ENCODE peak calls at places on chromosomes 16 and 17, in six cellular contexts. One of them, this sample, is unnamed.

GRCh38 chr16:70522216-70523000 is 946 bp downstream of the COG4 start:
- DNase-seq in BE2C: no peak
- DNase-seq in stimulated activated CD4-positive, alpha-beta T cell treated with anti-CD3 and anti-CD28 coated beads, Interleukin-1b, Interleukin-23, amount 100 ng/mL, for 24 hours: no peak
- DNase-seq in naive thymus-derived CD4-positive, alpha-beta T cell: no peak
- DNase-seq in lower lobe of right lung: no peak
- DNase-seq in NCI-H1105: no peak
- DNase-seq in this sample: no peak

GRCh38 chr17:81578561-81579225 is 26.5 kb upstream of the FAAP100 start:
- DNase-seq in BE2C: no peak
- DNase-seq in stimulated activated CD4-positive, alpha-beta T cell treated with anti-CD3 and anti-CD28 coated beads, Interleukin-1b, Interleukin-23, amount 100 ng/mL, for 24 hours: no peak
- DNase-seq in naive thymus-derived CD4-positive, alpha-beta T cell: no peak
- DNase-seq in lower lobe of right lung: no peak
- DNase-seq in NCI-H1105: no peak
- DNase-seq in this sample: no peak

GRCh38 chr17:80971704-80972304 is 19.8 kb upstream of the CHMP6 start:
- DNase-seq in BE2C: peak; percentile 12
- DNase-seq in stimulated activated CD4-positive, alpha-beta T cell treated with anti-CD3 and anti-CD28 coated beads, Interleukin-1b, Interleukin-23, amount 100 ng/mL, for 24 hours: no peak
- DNase-seq in naive thymus-derived CD4-positive, alpha-beta T cell: no peak
- DNase-seq in lower lobe of right lung: no peak
- DNase-seq in NCI-H1105: no peak
- DNase-seq in this sample: no peak

GRCh38 chr16:4846503-4846900 is 586 bp downstream of the GLYR1 start:
- DNase-seq in BE2C: peak; percentile 76
- DNase-seq in stimulated activated CD4-positive, alpha-beta T cell treated with anti-CD3 and anti-CD28 coated beads, Interleukin-1b, Interleukin-23, amount 100 ng/mL, for 24 hours: no peak
- DNase-seq in naive thymus-derived CD4-positive, alpha-beta T cell: peak; percentile 25
- DNase-seq in lower lobe of right lung: peak; percentile 73
- DNase-seq in NCI-H1105: no peak
- DNase-seq in this sample: peak; percentile 65

GRCh38 chr17:36544049-36544319 is 735 bp upstream of the GGNBP2 start:
- DNase-seq in BE2C: peak; percentile 31
- DNase-seq in stimulated activated CD4-positive, alpha-beta T cell treated with anti-CD3 and anti-CD28 coated beads, Interleukin-1b, Interleukin-23, amount 100 ng/mL, for 24 hours: no peak
- DNase-seq in naive thymus-derived CD4-positive, alpha-beta T cell: no peak
- DNase-seq in lower lobe of right lung: peak; percentile 61
- DNase-seq in NCI-H1105: peak; percentile 0
- DNase-seq in this sample: no peak

GRCh38 chr16:56399492-56399891 is 25.9 kb downstream of the AMFR start:
- DNase-seq in BE2C: no peak
- DNase-seq in stimulated activated CD4-positive, alpha-beta T cell treated with anti-CD3 and anti-CD28 coated beads, Interleukin-1b, Interleukin-23, amount 100 ng/mL, for 24 hours: no peak
- DNase-seq in naive thymus-derived CD4-positive, alpha-beta T cell: no peak
- DNase-seq in lower lobe of right lung: no peak
- DNase-seq in NCI-H1105: no peak
- DNase-seq in this sample: no peak

GRCh38 chr17:48612854-48613691 is 2.0 kb downstream of the HOXB8 start:
- DNase-seq in BE2C: peak; percentile 52
- DNase-seq in stimulated activated CD4-positive, alpha-beta T cell treated with anti-CD3 and anti-CD28 coated beads, Interleukin-1b, Interleukin-23, amount 100 ng/mL, for 24 hours: no peak
- DNase-seq in naive thymus-derived CD4-positive, alpha-beta T cell: no peak
- DNase-seq in lower lobe of right lung: no peak
- DNase-seq in NCI-H1105: no peak
- DNase-seq in this sample: no peak

GRCh38 chr16:82639666-82640336 is 13.0 kb downstream of the CDH13 start:
- DNase-seq in BE2C: peak; percentile 41
- DNase-seq in stimulated activated CD4-positive, alpha-beta T cell treated with anti-CD3 and anti-CD28 coated beads, Interleukin-1b, Interleukin-23, amount 100 ng/mL, for 24 hours: peak; percentile 33
- DNase-seq in naive thymus-derived CD4-positive, alpha-beta T cell: peak; percentile 19
- DNase-seq in lower lobe of right lung: peak; percentile 59
- DNase-seq in NCI-H1105: no peak
- DNase-seq in this sample: peak; percentile 22

GRCh38 chr16:58378401-58378800 is 13.9 kb upstream of the GINS3 start:
- DNase-seq in BE2C: no peak
- DNase-seq in stimulated activated CD4-positive, alpha-beta T cell treated with anti-CD3 and anti-CD28 coated beads, Interleukin-1b, Interleukin-23, amount 100 ng/mL, for 24 hours: no peak
- DNase-seq in naive thymus-derived CD4-positive, alpha-beta T cell: no peak
- DNase-seq in lower lobe of right lung: no peak
- DNase-seq in NCI-H1105: no peak
- DNase-seq in this sample: no peak

GRCh38 chr16:29775742-29776408 is 2.2 kb upstream of the ZG16 start:
- DNase-seq in BE2C: peak; percentile 39
- DNase-seq in stimulated activated CD4-positive, alpha-beta T cell treated with anti-CD3 and anti-CD28 coated beads, Interleukin-1b, Interleukin-23, amount 100 ng/mL, for 24 hours: no peak
- DNase-seq in naive thymus-derived CD4-positive, alpha-beta T cell: no peak
- DNase-seq in lower lobe of right lung: no peak
- DNase-seq in NCI-H1105: no peak
- DNase-seq in this sample: no peak

GRCh38 chr17:2683912-2684311 is 27.7 kb downstream of the CLUH start:
- DNase-seq in BE2C: no peak
- DNase-seq in stimulated activated CD4-positive, alpha-beta T cell treated with anti-CD3 and anti-CD28 coated beads, Interleukin-1b, Interleukin-23, amount 100 ng/mL, for 24 hours: no peak
- DNase-seq in naive thymus-derived CD4-positive, alpha-beta T cell: no peak
- DNase-seq in lower lobe of right lung: no peak
- DNase-seq in NCI-H1105: no peak
- DNase-seq in this sample: peak; percentile 9

GRCh38 chr16:57061084-57061905 is 31.1 kb upstream of the CPNE2 start:
- DNase-seq in BE2C: peak; percentile 75
- DNase-seq in stimulated activated CD4-positive, alpha-beta T cell treated with anti-CD3 and anti-CD28 coated beads, Interleukin-1b, Interleukin-23, amount 100 ng/mL, for 24 hours: no peak
- DNase-seq in naive thymus-derived CD4-positive, alpha-beta T cell: no peak
- DNase-seq in lower lobe of right lung: peak; percentile 88
- DNase-seq in NCI-H1105: no peak
- DNase-seq in this sample: no peak

GRCh38 chr16:50635505-50636392 is 45.4 kb downstream of the SNX20 start:
- DNase-seq in BE2C: peak; percentile 56
- DNase-seq in stimulated activated CD4-positive, alpha-beta T cell treated with anti-CD3 and anti-CD28 coated beads, Interleukin-1b, Interleukin-23, amount 100 ng/mL, for 24 hours: peak; percentile 7
- DNase-seq in naive thymus-derived CD4-positive, alpha-beta T cell: no peak
- DNase-seq in lower lobe of right lung: no peak
- DNase-seq in NCI-H1105: no peak
- DNase-seq in this sample: no peak

GRCh38 chr17:38747385-38748328 is 479 bp downstream of the PCGF2 start:
- DNase-seq in BE2C: peak; percentile 65
- DNase-seq in stimulated activated CD4-positive, alpha-beta T cell treated with anti-CD3 and anti-CD28 coated beads, Interleukin-1b, Interleukin-23, amount 100 ng/mL, for 24 hours: no peak
- DNase-seq in naive thymus-derived CD4-positive, alpha-beta T cell: no peak
- DNase-seq in lower lobe of right lung: peak; percentile 63
- DNase-seq in NCI-H1105: no peak
- DNase-seq in this sample: no peak

GRCh38 chr17:39863918-39864746 is at the start of gene IKZF3:
- DNase-seq in BE2C: peak; percentile 43
- DNase-seq in stimulated activated CD4-positive, alpha-beta T cell treated with anti-CD3 and anti-CD28 coated beads, Interleukin-1b, Interleukin-23, amount 100 ng/mL, for 24 hours: peak; percentile 78
- DNase-seq in naive thymus-derived CD4-positive, alpha-beta T cell: peak; percentile 72
- DNase-seq in lower lobe of right lung: peak; percentile 87
- DNase-seq in NCI-H1105: no peak
- DNase-seq in this sample: no peak

GRCh38 chr16:81405702-81406113 is 38.9 kb upstream of the CMIP start:
- DNase-seq in BE2C: no peak
- DNase-seq in stimulated activated CD4-positive, alpha-beta T cell treated with anti-CD3 and anti-CD28 coated beads, Interleukin-1b, Interleukin-23, amount 100 ng/mL, for 24 hours: no peak
- DNase-seq in naive thymus-derived CD4-positive, alpha-beta T cell: no peak
- DNase-seq in lower lobe of right lung: no peak
- DNase-seq in NCI-H1105: no peak
- DNase-seq in this sample: no peak

This sample was measured in dorsolateral prefrontal cortex.